ENCODE peak calls at places on chromosomes 3 and 15, in four cellular contexts. One of them, this sample, is unnamed. For H3K27me3, the result is how much of the 10 kb centered on the place peaks cover.

GRCh38 chr3:138752886-138753285 is 81.8 kb downstream of the PIK3CB start:
- DNase-seq in cardiac muscle cell: no peak
- DNase-seq in fibroblast of lung: peak
- DNase-seq in HAP-1: no peak
- DNase-seq in this sample: no peak

GRCh38 chr3:143613226-143613625 is 235.0 kb downstream of the SLC9A9 start:
- DNase-seq in HAP-1: no peak
- DNase-seq in fibroblast of lung: no peak
- DNase-seq in cardiac muscle cell: no peak
- DNase-seq in this sample: no peak

GRCh38 chr3:82791241-82791640 is 1029.8 kb upstream of the GBE1 start:
- DNase-seq in fibroblast of lung: no peak
- DNase-seq in cardiac muscle cell: no peak
- DNase-seq in HAP-1: no peak
- DNase-seq in this sample: no peak

GRCh38 chr15:75758071-75758872 is 45.6 kb upstream of the CSPG4 start:
- DNase-seq in fibroblast of lung: peak
- DNase-seq in cardiac muscle cell: peak
- DNase-seq in HAP-1: peak
- DNase-seq in this sample: peak

GRCh38 chr3:197317250-197317963 is 19.0 kb upstream of the DLG1 start:
- DNase-seq in cardiac muscle cell: no peak
- DNase-seq in fibroblast of lung: peak
- DNase-seq in HAP-1: no peak
- DNase-seq in this sample: no peak

GRCh38 chr3:117126460-117126859 is 416.9 kb downstream of the TUSC7 start:
- DNase-seq in fibroblast of lung: no peak
- DNase-seq in cardiac muscle cell: no peak
- DNase-seq in HAP-1: no peak
- DNase-seq in this sample: no peak

GRCh38 chr3:179658584-179658983 is 5.7 kb downstream of the USP13 start:
- DNase-seq in HAP-1: no peak
- DNase-seq in fibroblast of lung: no peak
- DNase-seq in cardiac muscle cell: peak
- DNase-seq in this sample: no peak

GRCh38 chr3:68972358-68972979 is 40.1 kb upstream of the TAFA4 start:
- DNase-seq in cardiac muscle cell: peak
- DNase-seq in HAP-1: peak
- DNase-seq in fibroblast of lung: peak
- DNase-seq in this sample: peak

GRCh38 chr15:86855307-86855706 is 775.6 kb downstream of the AGBL1 start:
- DNase-seq in HAP-1: no peak
- DNase-seq in cardiac muscle cell: no peak
- DNase-seq in fibroblast of lung: no peak
- DNase-seq in this sample: no peak

GRCh38 chr3:152719264-152719663 is 115.7 kb upstream of the P2RY1 start:
- DNase-seq in fibroblast of lung: peak
- DNase-seq in HAP-1: no peak
- DNase-seq in cardiac muscle cell: no peak
- DNase-seq in this sample: no peak

GRCh38 chr3:41213563-41213962 is 14.3 kb downstream of the CTNNB1 start:
- DNase-seq in HAP-1: no peak
- DNase-seq in cardiac muscle cell: no peak
- DNase-seq in fibroblast of lung: no peak
- DNase-seq in this sample: no peak

GRCh38 chr15:71780349-71780976 is 29.9 kb upstream of the NR2E3 start:
- DNase-seq in fibroblast of lung: peak
- DNase-seq in cardiac muscle cell: peak
- DNase-seq in HAP-1: peak
- DNase-seq in this sample: peak

GRCh38 chr15:58551764-58552504 is 120.1 kb downstream of the LIPC start:
- DNase-seq in cardiac muscle cell: no peak
- DNase-seq in HAP-1: no peak
- DNase-seq in fibroblast of lung: peak
- DNase-seq in this sample: no peak

GRCh38 chr3:12574131-12574530 is 17.2 kb downstream of the MKRN2 start:
- DNase-seq in HAP-1: no peak
- DNase-seq in fibroblast of lung: peak
- DNase-seq in cardiac muscle cell: no peak
- DNase-seq in this sample: no peak

GRCh38 chr3:118548434-118548833 is 486.2 kb downstream of the IGSF11 start:
- DNase-seq in fibroblast of lung: peak
- DNase-seq in HAP-1: no peak
- DNase-seq in cardiac muscle cell: no peak
- DNase-seq in this sample: no peak

GRCh38 chr3:187777331-187778046 is 32.2 kb upstream of the BCL6 start:
- DNase-seq in fibroblast of lung: peak
- DNase-seq in HAP-1: no peak
- DNase-seq in cardiac muscle cell: no peak
- DNase-seq in this sample: no peak

GRCh38 chr3:31066999-31067398 is 172.5 kb upstream of the GADL1 start:
- DNase-seq in fibroblast of lung: peak
- DNase-seq in cardiac muscle cell: no peak
- DNase-seq in HAP-1: peak
- DNase-seq in this sample: no peak

GRCh38 chr3:72982653-72983366 is 13.8 kb upstream of the PPP4R2 start:
- DNase-seq in HAP-1: no peak
- DNase-seq in fibroblast of lung: no peak
- DNase-seq in cardiac muscle cell: no peak
- DNase-seq in this sample: no peak

GRCh38 chr3:190229632-190230424 is 92.4 kb downstream of the CLDN1 start:
- DNase-seq in cardiac muscle cell: no peak
- DNase-seq in HAP-1: no peak
- DNase-seq in fibroblast of lung: peak
- DNase-seq in this sample: no peak

GRCh38 chr15:63133786-63134185 is 12.1 kb downstream of the LACTB start:
- DNase-seq in HAP-1: no peak
- DNase-seq in cardiac muscle cell: no peak
- DNase-seq in fibroblast of lung: peak
- DNase-seq in this sample: no peak

GRCh38 chr3:128490650-128491070 is 2.3 kb downstream of the GATA2 start:
- DNase-seq in cardiac muscle cell: no peak
- DNase-seq in HAP-1: no peak
- DNase-seq in fibroblast of lung: peak
- DNase-seq in this sample: no peak
- H3K27me3 ChIP-seq in cardiac muscle cell: half or more
- H3K27me3 ChIP-seq in HAP-1: under half
- H3K27me3 ChIP-seq in fibroblast of lung: half or more
- H3K27me3 ChIP-seq in this sample: half or more

GRCh38 chr3:123318374-123318773 is 116.6 kb downstream of the SEC22A start:
- DNase-seq in HAP-1: no peak
- DNase-seq in cardiac muscle cell: no peak
- DNase-seq in fibroblast of lung: no peak
- DNase-seq in this sample: no peak
- H3K27me3 ChIP-seq in HAP-1: under half
- H3K27me3 ChIP-seq in cardiac muscle cell: under half
- H3K27me3 ChIP-seq in fibroblast of lung: under half
- H3K27me3 ChIP-seq in this sample: under half

DNA sequence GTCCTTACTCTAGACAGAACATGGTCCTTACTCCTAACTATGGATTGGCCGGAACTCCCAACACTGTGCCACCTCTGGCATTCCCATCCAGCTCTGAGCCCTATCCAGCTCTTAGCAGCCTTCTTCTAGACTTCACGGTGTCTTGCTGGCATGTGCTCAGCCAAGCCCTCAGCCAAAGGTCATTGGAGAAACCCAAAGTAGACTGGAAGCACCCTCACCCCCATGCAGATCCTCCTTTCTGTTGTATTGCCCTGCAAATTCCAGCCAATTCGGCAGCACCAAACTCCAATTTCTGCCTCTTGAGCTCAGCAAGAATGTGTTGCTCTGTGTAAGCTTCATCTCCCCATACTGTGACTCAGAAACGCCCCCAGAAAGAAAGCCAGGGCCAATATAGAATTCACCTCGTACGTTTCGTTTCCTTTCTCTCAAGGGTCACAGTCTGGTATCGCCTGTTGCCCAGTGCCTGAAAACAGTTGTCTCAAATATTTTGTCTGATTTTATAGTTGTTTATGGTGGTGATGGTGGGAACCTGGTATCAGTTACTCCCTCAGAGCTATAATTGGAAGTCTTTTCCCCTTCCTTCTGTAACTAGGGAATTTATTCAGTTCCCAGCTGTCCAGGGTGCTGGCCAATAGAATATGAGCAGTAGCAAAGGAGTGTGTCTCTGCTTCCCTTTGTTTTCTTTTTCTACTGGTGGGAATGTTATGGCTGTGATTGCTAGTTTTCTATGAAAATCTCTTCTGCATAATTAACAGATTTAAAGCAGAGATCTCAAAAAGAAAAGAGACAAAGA is 28.4 kb upstream of the EPHB3 start:
- DNase-seq in HAP-1: no peak
- DNase-seq in cardiac muscle cell: peak
- DNase-seq in fibroblast of lung: no peak
- DNase-seq in this sample: no peak
- H3K27me3 ChIP-seq in HAP-1: under half
- H3K27me3 ChIP-seq in cardiac muscle cell: under half
- H3K27me3 ChIP-seq in fibroblast of lung: under half
- H3K27me3 ChIP-seq in this sample: under half

GRCh38 chr15:100880139-100880896 is 687 bp downstream of the ALDH1A3 start:
- DNase-seq in fibroblast of lung: peak
- DNase-seq in HAP-1: no peak
- DNase-seq in cardiac muscle cell: no peak
- DNase-seq in this sample: no peak

GRCh38 chr15:100879461-100880138 is at the start of gene ALDH1A3:
- DNase-seq in HAP-1: peak
- DNase-seq in fibroblast of lung: peak
- DNase-seq in cardiac muscle cell: peak
- DNase-seq in this sample: peak

GRCh38 chr15:100880897-100881242 is 1.2 kb downstream of the ALDH1A3 start:
- DNase-seq in fibroblast of lung: no peak
- DNase-seq in cardiac muscle cell: no peak
- DNase-seq in HAP-1: no peak
- DNase-seq in this sample: no peak

GRCh38 chr15:100879046-100879445 is 585 bp upstream of the ALDH1A3 start:
- DNase-seq in cardiac muscle cell: peak
- DNase-seq in fibroblast of lung: peak
- DNase-seq in HAP-1: peak
- DNase-seq in this sample: no peak

GRCh38 chr15:100881573-100882336 is 2.1 kb downstream of the ALDH1A3 start:
- DNase-seq in fibroblast of lung: no peak
- DNase-seq in cardiac muscle cell: no peak
- DNase-seq in HAP-1: no peak
- DNase-seq in this sample: no peak
- H3K27me3 ChIP-seq in fibroblast of lung: under half
- H3K27me3 ChIP-seq in cardiac muscle cell: half or more
- H3K27me3 ChIP-seq in HAP-1: under half
- H3K27me3 ChIP-seq in this sample: under half

DNA sequence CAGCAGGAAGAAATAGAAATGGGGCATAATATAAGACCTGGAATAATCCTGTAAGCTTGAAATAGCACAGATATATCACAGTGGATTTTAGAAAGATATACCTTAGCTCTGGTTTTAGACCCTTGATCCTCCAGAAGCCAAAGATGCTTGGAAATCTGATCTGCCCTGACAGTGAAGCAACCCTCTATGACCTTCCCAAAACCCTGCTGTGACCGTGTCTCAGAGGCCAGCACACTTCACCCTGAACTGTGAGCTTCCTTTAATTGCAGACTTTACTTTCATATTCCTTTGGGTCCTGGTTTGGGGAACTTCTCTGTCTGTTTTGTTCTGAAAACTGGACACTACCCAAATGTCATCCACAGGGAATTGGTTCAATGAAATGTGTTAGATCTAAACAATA is 13.0 kb downstream of the MECOM start:
- DNase-seq in fibroblast of lung: no peak
- DNase-seq in HAP-1: no peak
- DNase-seq in cardiac muscle cell: no peak
- DNase-seq in this sample: no peak
- H3K27me3 ChIP-seq in fibroblast of lung: under half
- H3K27me3 ChIP-seq in HAP-1: under half
- H3K27me3 ChIP-seq in cardiac muscle cell: under half
- H3K27me3 ChIP-seq in this sample: under half

GRCh38 chr15:70761046-70761445 is 2.3 kb downstream of the UACA start:
- DNase-seq in cardiac muscle cell: no peak
- DNase-seq in HAP-1: no peak
- DNase-seq in fibroblast of lung: no peak
- DNase-seq in this sample: no peak
- H3K27me3 ChIP-seq in cardiac muscle cell: under half
- H3K27me3 ChIP-seq in HAP-1: under half
- H3K27me3 ChIP-seq in fibroblast of lung: under half
- H3K27me3 ChIP-seq in this sample: under half

GRCh38 chr15:96367436-96368200 is 37.1 kb downstream of the NR2F2 start:
- DNase-seq in HAP-1: no peak
- DNase-seq in fibroblast of lung: no peak
- DNase-seq in cardiac muscle cell: no peak
- DNase-seq in this sample: no peak

GRCh38 chr15:96366526-96366877 is 36.0 kb downstream of the NR2F2 start:
- DNase-seq in cardiac muscle cell: no peak
- DNase-seq in fibroblast of lung: no peak
- DNase-seq in HAP-1: no peak
- DNase-seq in this sample: no peak

GRCh38 chr15:96363692-96364091 is 33.2 kb downstream of the NR2F2 start:
- DNase-seq in HAP-1: no peak
- DNase-seq in fibroblast of lung: no peak
- DNase-seq in cardiac muscle cell: no peak
- DNase-seq in this sample: no peak

GRCh38 chr15:96362759-96363678 is 32.5 kb downstream of the NR2F2 start:
- DNase-seq in fibroblast of lung: no peak
- DNase-seq in HAP-1: no peak
- DNase-seq in cardiac muscle cell: no peak
- DNase-seq in this sample: no peak

DNA sequence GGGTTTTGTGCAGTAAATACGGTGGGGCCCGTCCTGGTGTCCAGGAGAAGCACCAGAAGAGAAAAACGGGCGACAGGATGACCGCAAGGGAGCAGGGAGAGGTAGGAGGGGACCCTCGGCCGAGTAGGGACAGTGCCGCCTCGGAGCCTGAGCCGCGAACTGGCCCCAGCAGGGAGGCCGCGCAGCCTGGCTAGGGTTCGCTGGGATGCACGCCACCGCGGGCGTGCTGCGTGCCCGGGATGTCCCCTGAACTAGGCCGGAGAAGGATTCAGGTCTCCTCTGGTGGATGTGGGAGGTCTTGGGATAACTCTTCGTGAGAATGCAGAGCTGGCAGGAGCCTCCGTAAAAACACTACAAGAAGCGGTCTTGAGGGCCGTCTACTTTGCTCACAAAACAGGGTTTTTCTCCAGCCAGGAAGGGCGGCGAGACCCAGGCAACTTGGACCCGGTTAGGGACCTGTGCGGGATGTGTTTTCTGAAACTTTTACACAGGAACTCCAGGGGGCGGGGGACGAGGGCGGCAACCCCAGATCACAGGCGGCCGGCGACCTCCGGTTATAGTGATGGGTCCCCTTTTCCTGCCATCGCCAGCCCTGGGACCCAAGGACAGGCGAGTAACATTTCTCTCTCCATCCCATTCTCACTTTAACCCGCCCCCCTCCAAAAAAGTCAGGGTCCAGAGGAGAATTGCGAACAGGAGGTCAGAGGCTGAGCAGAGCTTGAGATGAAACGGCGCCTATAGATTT is 35.5 kb downstream of the NR2F2 start:
- DNase-seq in fibroblast of lung: no peak
- DNase-seq in cardiac muscle cell: no peak
- DNase-seq in HAP-1: no peak
- DNase-seq in this sample: no peak
- H3K27me3 ChIP-seq in fibroblast of lung: under half
- H3K27me3 ChIP-seq in cardiac muscle cell: half or more
- H3K27me3 ChIP-seq in HAP-1: half or more
- H3K27me3 ChIP-seq in this sample: half or more

This sample was measured in WERI-Rb-1.